ENCODE peak calls at places on chromosomes 16 and 17, in ten cellular contexts. Q is GM23248, K is fibroblast of lung, P is ovary, O is endothelial cell of umbilical vein, R is adipocyte, N is pancreas, B is H1, Y is testis, D is neural progenitor cell. H is an unnamed sample. For H3K36me3 and H3K9me3, the result is how much of the 10 kb centered on the place peaks cover.

GRCh38 chr17:38922538-38923291 is 2.7 kb upstream of the LASP1NB start:
- DNase-seq in Q (peak), K (peak), P (peak), O (peak), R (peak), N (peak), B (no peak), Y (peak), D (peak), H (peak)

GRCh38 chr17:81445642-81446500 is 50.6 kb downstream of the BAHCC1 start:
- DNase-seq in Q (no peak), K (peak), P (no peak), O (no peak), R (peak), N (no peak), B (no peak), Y (no peak), D (no peak), H (no peak)

GRCh38 chr16:78257376-78257728 is 157.9 kb downstream of the WWOX start:
- DNase-seq in Q (no peak), K (no peak), P (no peak), O (no peak), R (peak), N (no peak), B (no peak), Y (no peak), D (peak), H (no peak)

GRCh38 chr17:81655378-81656117 is 794 bp downstream of the PDE6G start:
- DNase-seq in Q (no peak), K (no peak), P (no peak), O (no peak), R (no peak), N (no peak), B (no peak), Y (no peak), D (peak), H (no peak)

GRCh38 chr17:45136846-45137560 is 1.5 kb downstream of the ACBD4 start:
- DNase-seq in Q (no peak), K (no peak), P (no peak), O (no peak), R (no peak), N (no peak), B (no peak), Y (no peak), D (no peak), H (no peak)

GRCh38 chr17:64502809-64503208 is 3.3 kb downstream of the DDX5 start:
- DNase-seq in Q (peak), K (peak), P (no peak), O (no peak), R (no peak), N (no peak), B (no peak), Y (no peak), D (no peak), H (no peak)

GRCh38 chr17:70107441-70107840 is 32.4 kb downstream of the KCNJ16 start:
- DNase-seq in Q (peak), K (no peak), P (no peak), O (no peak), R (peak), N (no peak), B (no peak), Y (no peak), D (no peak), H (no peak)

GRCh38 chr17:73784015-73784603 is 139.9 kb upstream of the SDK2 start:
- DNase-seq in Q (no peak), K (no peak), P (no peak), O (no peak), R (no peak), N (peak), B (no peak), Y (no peak), D (no peak), H (no peak)

GRCh38 chr17:8825802-8826201 is 26.6 kb upstream of the MFSD6L start:
- DNase-seq in Q (no peak), K (no peak), P (no peak), O (no peak), R (no peak), N (no peak), B (no peak), Y (no peak), D (no peak), H (no peak)

GRCh38 chr17:12301551-12301950 is 280.9 kb downstream of the MAP2K4 start:
- DNase-seq in Q (no peak), K (no peak), P (no peak), O (no peak), R (no peak), N (no peak), B (no peak), Y (no peak), D (no peak), H (no peak)

GRCh38 chr16:53933407-53933806 is 229.5 kb downstream of the FTO start:
- DNase-seq in Q (no peak), K (no peak), P (no peak), O (no peak), R (no peak), N (no peak), B (no peak), Y (no peak), D (no peak), H (no peak)

GRCh38 chr16:15643453-15644305 is 725 bp upstream of the MARF1 start:
- DNase-seq in Q (peak), K (peak), P (peak), O (peak), R (peak), N (no peak), B (no peak), Y (peak), D (no peak), H (peak)

GRCh38 chr17:16001498-16001897 is 1.9 kb downstream of the TTC19 start:
- DNase-seq in Q (peak), K (no peak), P (no peak), O (no peak), R (no peak), N (no peak), B (no peak), Y (no peak), D (no peak), H (no peak)

GRCh38 chr16:27568077-27568476 is 18.1 kb downstream of the KATNIP start:
- DNase-seq in Q (no peak), K (no peak), P (no peak), O (no peak), R (no peak), N (no peak), B (no peak), Y (no peak), D (no peak), H (no peak)

GRCh38 chr17:8255499-8255898 is 6.4 kb downstream of the PFAS start:
- DNase-seq in Q (peak), K (no peak), P (no peak), O (no peak), R (no peak), N (no peak), B (no peak), Y (no peak), D (no peak), H (no peak)

GRCh38 chr16:46789499-46790414 is 41.2 kb downstream of the C16orf87 start:
- DNase-seq in Q (peak), K (peak), P (peak), O (peak), R (peak), N (peak), B (peak), Y (peak), D (peak), H (peak)

GRCh38 chr17:49515196-49515770 is 20.2 kb downstream of the NGFR start:
- DNase-seq in Q (peak), K (peak), P (peak), O (no peak), R (peak), N (peak), B (no peak), Y (peak), D (peak), H (peak)

DNA sequence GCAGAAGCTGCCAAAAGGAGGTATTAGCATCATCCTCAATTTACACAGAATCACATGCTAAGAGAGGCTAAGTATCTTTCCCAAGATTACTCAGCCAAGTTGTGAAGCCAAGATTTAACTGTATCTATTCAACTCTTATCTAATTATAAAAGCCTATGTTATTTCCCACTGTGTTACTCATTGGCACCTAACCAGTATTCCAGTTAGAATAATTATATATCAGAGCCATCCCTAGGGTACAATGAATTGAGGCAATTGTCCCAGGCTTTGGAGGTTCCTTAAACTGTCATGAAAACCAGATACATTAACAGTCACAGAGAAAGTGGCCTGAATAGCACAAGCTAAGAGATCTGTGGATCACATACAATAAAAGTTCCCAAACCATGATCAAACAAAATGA is 10.9 kb upstream of the AMFR start:
- DNase-seq in Q (no peak), K (no peak), P (no peak), O (no peak), R (no peak), N (no peak), B (no peak), Y (no peak), D (no peak), H (no peak)
- H3K36me3 ChIP-seq in Q (half or more), K (under half), P (under half), O (under half), R (half or more), N (under half), B (under half), Y (under half), D (under half), H (half or more)

GRCh38 chr17:1626333-1626732 is 2.3 kb downstream of the SLC43A2 start:
- DNase-seq in Q (no peak), K (no peak), P (no peak), O (no peak), R (no peak), N (no peak), B (no peak), Y (no peak), D (peak), H (no peak)
- H3K4me3 ChIP-seq in Q (no peak), K (peak), P (no peak), O (no peak), R (peak), N (no peak), B (no peak), Y (no peak), D (peak), H (no peak)

DNA sequence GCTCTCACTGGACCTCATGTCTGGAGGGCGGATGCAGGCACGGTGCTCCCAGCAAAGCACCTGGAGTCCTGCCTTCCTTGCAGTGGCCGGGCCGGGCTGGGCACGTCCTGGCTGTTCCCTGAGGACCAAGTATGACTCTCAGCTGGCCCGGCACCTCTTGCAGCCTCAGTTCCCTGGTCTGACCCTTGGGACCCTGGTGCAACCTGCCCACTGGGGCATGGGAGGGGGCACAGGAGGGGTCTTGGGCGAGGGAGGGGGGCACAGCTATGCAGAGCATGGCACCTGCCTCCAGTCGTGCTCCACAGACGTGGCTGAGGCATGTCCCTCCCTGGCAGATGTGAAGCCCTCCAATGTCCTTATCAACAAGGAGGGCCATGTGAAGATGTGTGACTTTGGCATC is 19.6 kb downstream of the MAP2K3 start:
- DNase-seq in Q (no peak), K (no peak), P (no peak), O (peak), R (no peak), N (peak), B (no peak), Y (no peak), D (no peak), H (no peak)
- H3K9me3 ChIP-seq in Q (under half), K (under half), P (under half), O (under half), R (under half), N (under half), B (half or more), Y (under half), D (under half), H (under half)

GRCh38 chr17:4892063-4892410 is 7.3 kb upstream of the C17orf107 start:
- DNase-seq in Q (no peak), K (no peak), P (no peak), O (no peak), R (no peak), N (no peak), B (no peak), Y (no peak), D (no peak), H (no peak)
- H3K36me3 ChIP-seq in Q (under half), K (under half), P (under half), O (under half), R (half or more), N (under half), B (under half), Y (under half), D (under half), H (under half)

DNA sequence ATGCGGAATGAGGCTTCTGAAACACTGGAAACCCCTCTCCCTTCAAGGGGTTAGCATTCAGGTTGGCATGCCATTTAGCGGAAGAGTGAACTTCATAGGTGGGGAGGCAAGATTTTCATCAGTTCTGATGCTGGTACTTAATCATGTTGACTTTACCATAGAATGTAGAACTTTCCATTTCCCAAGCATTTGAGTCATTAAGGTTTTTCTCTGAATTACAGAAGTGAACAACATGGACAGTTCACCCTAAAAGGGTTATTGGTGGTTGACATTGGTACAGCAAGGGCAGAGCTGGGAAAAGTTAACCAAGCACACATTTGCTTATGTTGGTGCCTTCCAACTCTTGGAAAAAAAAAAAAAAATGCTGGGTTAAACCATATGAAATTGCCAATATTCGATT is 39.1 kb downstream of the GAN start:
- DNase-seq in Q (no peak), K (no peak), P (no peak), O (no peak), R (no peak), N (no peak), B (no peak), Y (no peak), D (no peak), H (no peak)
- H3K4me3 ChIP-seq in Q (no peak), K (no peak), P (no peak), O (no peak), R (no peak), N (no peak), B (no peak), Y (no peak), D (no peak), H (no peak)

GRCh38 chr17:82948081-82948511 is 108.3 kb upstream of the ZNF750 start:
- DNase-seq in Q (no peak), K (no peak), P (peak), O (no peak), R (no peak), N (peak), B (no peak), Y (no peak), D (no peak), H (no peak)
- H3K9me3 ChIP-seq in Q (under half), K (under half), P (under half), O (under half), R (under half), N (under half), B (half or more), Y (under half), D (under half), H (half or more)

GRCh38 chr16:70778901-70779309 is 22.1 kb downstream of the VAC14 start:
- DNase-seq in Q (peak), K (peak), P (peak), O (peak), R (peak), N (no peak), B (peak), Y (peak), D (peak), H (peak)
- H3K36me3 ChIP-seq in Q (under half), K (under half), P (under half), O (under half), R (under half), N (under half), B (under half), Y (under half), D (under half), H (under half)

GRCh38 chr16:3022697-3023414 is 886 bp downstream of the HCFC1R1 start:
- DNase-seq in Q (peak), K (peak), P (no peak), O (peak), R (peak), N (no peak), B (no peak), Y (no peak), D (no peak), H (peak)
- H3K4me3 ChIP-seq in Q (peak), K (peak), P (peak), O (no peak), R (peak), N (peak), B (peak), Y (peak), D (peak), H (peak)

DNA sequence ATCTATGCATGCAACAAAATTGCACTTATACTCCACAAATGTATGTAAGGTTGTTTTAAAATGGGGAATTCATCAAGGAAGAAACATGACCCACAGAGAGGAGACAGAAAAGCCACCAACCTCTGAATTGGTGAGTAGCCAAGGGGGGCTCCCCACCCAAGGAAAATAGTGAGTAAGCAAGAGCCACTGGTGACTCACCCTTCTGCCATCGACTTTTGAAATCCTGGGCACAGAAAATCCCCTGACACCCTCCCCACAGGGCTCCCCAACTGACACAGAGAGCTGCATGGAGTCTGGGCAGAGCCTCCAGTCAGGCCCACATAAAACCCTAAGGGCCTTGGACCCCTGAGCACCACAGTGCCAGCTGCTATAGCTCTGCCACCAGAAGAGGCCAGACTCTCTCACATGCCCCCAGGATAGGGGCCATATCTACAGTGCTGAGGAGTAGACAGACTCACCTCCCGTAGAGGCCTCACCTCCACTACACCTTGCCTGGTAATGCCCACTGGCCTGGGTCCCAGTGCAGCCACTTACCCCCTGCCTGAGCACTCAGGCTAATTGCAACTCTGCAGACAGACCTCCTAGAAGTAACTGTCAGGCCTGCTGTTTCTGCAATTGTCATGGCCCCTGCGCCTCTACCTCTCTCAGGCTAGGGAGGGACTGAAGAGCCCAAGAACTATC is 244.7 kb upstream of the WSB1 start:
- DNase-seq in Q (no peak), K (no peak), P (no peak), O (no peak), R (no peak), N (no peak), B (no peak), Y (no peak), D (no peak), H (peak)
- H3K9me3 ChIP-seq in Q (under half), K (under half), P (under half), O (under half), R (under half), N (under half), B (half or more), Y (under half), D (under half), H (under half)